ENCODE peak calls at places on chromosome 5, in six cellular contexts. P, A, L, W, O and U are unnamed samples.

GRCh38 chr5:123359454-123359853 is 63.7 kb downstream of the CEP120 start:
- DNase-seq in P (no peak), A (no peak), L (no peak), W (no peak), O (no peak), U (no peak)

GRCh38 chr5:13866792-13867191 is 77.7 kb downstream of the DNAH5 start:
- DNase-seq in P (no peak), A (no peak), L (no peak), W (no peak), O (no peak), U (no peak)

GRCh38 chr5:107968998-107969397 is 298.3 kb upstream of the EFNA5 start:
- DNase-seq in P (no peak), A (no peak), L (no peak), W (no peak), O (no peak), U (no peak)

GRCh38 chr5:65933295-65933694 is 6.9 kb downstream of the ERBIN start:
- DNase-seq in P (no peak), A (no peak), L (no peak), W (no peak), O (no peak), U (no peak)

GRCh38 chr5:40518511-40518917 is 161.2 kb upstream of the PTGER4 start:
- DNase-seq in P (no peak), A (no peak), L (no peak), W (no peak), O (no peak), U (no peak)

GRCh38 chr5:169641253-169641652 is 4.2 kb downstream of the DOCK2 start:
- DNase-seq in P (no peak), A (no peak), L (no peak), W (no peak), O (no peak), U (no peak)

GRCh38 chr5:54194326-54194725 is 116.0 kb downstream of the ARL15 start:
- DNase-seq in P (no peak), A (no peak), L (no peak), W (no peak), O (no peak), U (no peak)

GRCh38 chr5:151703227-151703626 is 16.5 kb upstream of the SPARC start:
- DNase-seq in P (no peak), A (no peak), L (no peak), W (no peak), O (no peak), U (no peak)

GRCh38 chr5:159883522-159883950 is 32.7 kb upstream of the ADRA1B start:
- DNase-seq in P (no peak), A (no peak), L (no peak), W (no peak), O (no peak), U (no peak)

GRCh38 chr5:15320896-15321295 is 179.1 kb upstream of the FBXL7 start:
- DNase-seq in P (no peak), A (no peak), L (no peak), W (no peak), O (no peak), U (no peak)

GRCh38 chr5:8329773-8330172 is 460.8 kb downstream of the MTRR start:
- DNase-seq in P (no peak), A (no peak), L (no peak), W (no peak), O (no peak), U (no peak)

GRCh38 chr5:80255752-80256479 is at the start of gene SERINC5:
- DNase-seq in P (peak; percentile 85), A (peak; percentile 84), L (peak; percentile 85), W (peak; percentile 72), O (peak; percentile 80), U (peak; percentile 89)

GRCh38 chr5:150931368-150931965 is 26.7 kb upstream of the ZNF300 start:
- DNase-seq in P (no peak), A (no peak), L (no peak), W (no peak), O (no peak), U (no peak)

GRCh38 chr5:65778126-65778525 is 56.1 kb downstream of the NLN start:
- DNase-seq in P (no peak), A (no peak), L (no peak), W (no peak), O (no peak), U (no peak)

GRCh38 chr5:55599148-55600050 is 64.6 kb upstream of the PLPP1 start:
- DNase-seq in P (no peak), A (no peak), L (no peak), W (no peak), O (no peak), U (no peak)

GRCh38 chr5:1565737-1566734 is 42.3 kb upstream of the LPCAT1 start:
- DNase-seq in P (no peak), A (no peak), L (no peak), W (no peak), O (no peak), U (no peak)

GRCh38 chr5:160040471-160040835 is 31.5 kb downstream of the TTC1 start:
- DNase-seq in P (no peak), A (no peak), L (no peak), W (no peak), O (no peak), U (no peak)

GRCh38 chr5:57219386-57219785 is 45.5 kb downstream of the GPBP1 start:
- DNase-seq in P (no peak), A (no peak), L (no peak), W (no peak), O (no peak), U (no peak)

GRCh38 chr5:54298947-54299346 is 11.4 kb downstream of the ARL15 start:
- DNase-seq in P (no peak), A (no peak), L (no peak), W (no peak), O (no peak), U (no peak)

DNA sequence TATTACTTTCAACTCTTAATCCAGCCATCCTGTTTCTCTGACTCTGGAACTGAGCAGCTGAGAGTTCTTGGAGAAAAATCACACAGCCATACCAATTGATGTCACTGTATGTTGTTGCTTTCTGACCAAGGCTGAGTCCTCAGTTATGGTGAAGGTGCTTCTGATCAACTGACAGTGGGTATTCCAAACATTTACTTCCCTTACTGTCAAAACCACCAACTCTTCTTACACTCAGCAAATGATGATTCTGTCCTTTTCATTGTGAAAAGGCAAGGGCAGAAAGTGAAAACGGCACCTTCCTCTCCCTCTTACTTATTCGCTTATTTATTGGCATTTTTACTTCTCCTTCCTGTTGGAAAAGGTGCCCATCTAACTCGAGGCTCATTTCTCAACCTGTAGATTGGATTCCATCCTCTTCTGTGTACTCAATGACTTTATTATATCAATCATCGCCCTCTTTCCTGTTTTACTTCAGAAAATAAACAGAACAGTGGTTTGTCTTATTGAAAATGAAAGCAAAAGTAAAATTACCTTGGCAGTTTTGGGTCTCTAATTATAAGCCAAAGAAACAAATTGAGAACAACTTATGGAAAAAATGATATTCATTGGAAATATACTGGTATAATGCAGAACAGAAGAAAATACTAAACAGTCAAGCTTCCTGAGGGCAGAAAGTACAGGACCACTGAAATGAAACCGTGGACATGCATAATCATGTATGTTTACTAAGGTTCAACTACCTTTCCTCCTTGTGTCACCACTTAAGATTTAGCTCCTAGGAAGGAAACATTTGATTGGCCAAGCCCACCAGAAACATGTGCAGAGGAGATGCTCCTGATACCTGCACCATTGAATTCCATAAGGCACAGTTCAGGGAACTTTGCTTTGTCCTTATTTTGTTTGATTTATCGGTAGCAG is 104.5 kb upstream of the CHD1 start:
- DNase-seq in P (peak; percentile 29), A (no peak), L (no peak), W (no peak), O (no peak), U (no peak)
- H3K4me3 ChIP-seq in P (peak overlapping the region; percentile 57), A (peak overlapping the region; percentile 88), L (peak overlapping the region; percentile 5), W (peak overlapping the region; percentile 29), O (peak overlapping the region; percentile 1), U (peak overlapping the region; percentile 3)

GRCh38 chr5:119327018-119327417 is 28.8 kb upstream of the TNFAIP8 start:
- DNase-seq in P (no peak), A (no peak), L (no peak), W (no peak), O (no peak), U (peak; percentile 20)
- H3K27ac ChIP-seq in P (peak overlapping the region; percentile 34), A (peak overlapping the region; percentile 85), L (no peak overlapping the region), W (no peak overlapping the region), O (no peak overlapping the region), U (no peak overlapping the region)

DNA sequence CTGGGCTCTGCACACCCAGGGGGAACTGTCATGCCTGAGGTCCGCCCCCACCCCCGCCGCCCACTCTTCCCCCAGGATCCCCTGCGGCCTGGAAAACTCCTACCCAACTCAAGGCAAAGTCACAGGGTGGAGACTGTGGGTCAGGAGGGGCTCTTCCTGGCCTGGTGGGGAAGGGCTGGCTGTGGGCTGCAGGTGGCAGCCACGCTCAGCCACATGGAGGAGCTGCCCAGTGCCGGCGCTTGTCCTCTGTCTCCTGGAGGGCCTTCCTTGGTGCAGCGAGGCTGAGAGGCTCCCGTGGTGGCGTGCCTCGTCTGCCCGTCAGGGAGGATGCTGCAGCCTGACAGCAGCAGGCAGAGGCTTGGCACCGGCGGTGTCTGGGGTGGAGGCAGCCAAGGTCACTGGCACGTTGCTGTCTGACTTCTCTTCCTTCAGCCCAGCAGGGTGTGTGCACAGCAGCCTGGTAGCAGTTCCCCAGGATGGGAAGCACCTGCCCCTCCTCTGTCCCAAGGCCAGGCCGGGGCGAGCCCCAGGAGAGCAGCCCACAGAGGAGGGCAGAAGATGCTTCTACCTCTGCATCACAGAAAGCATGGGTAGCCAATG is 78.1 kb downstream of the ADAMTS2 start:
- DNase-seq in P (no peak), A (no peak), L (peak; percentile 34), W (no peak), O (no peak), U (peak; percentile 7)
- H3K4me3 ChIP-seq in P (no peak overlapping the region), A (no peak overlapping the region), L (no peak overlapping the region), W (no peak overlapping the region), O (no peak overlapping the region), U (no peak overlapping the region)

GRCh38 chr5:133993563-133993962 is 11.2 kb downstream of the VDAC1 start:
- DNase-seq in P (no peak), A (no peak), L (no peak), W (no peak), O (no peak), U (no peak)

GRCh38 chr5:133991171-133991910 is 13.4 kb downstream of the VDAC1 start:
- DNase-seq in P (no peak), A (no peak), L (no peak), W (no peak), O (no peak), U (no peak)

GRCh38 chr5:133993152-133993548 is 11.6 kb downstream of the VDAC1 start:
- DNase-seq in P (no peak), A (no peak), L (no peak), W (no peak), O (no peak), U (no peak)

GRCh38 chr5:133992429-133993151 is 12.2 kb downstream of the VDAC1 start:
- DNase-seq in P (no peak), A (no peak), L (no peak), W (no peak), O (no peak), U (no peak)

GRCh38 chr5:133990396-133990795 is 14.4 kb downstream of the VDAC1 start:
- DNase-seq in P (no peak), A (no peak), L (no peak), W (no peak), O (no peak), U (no peak)
- H3K27ac ChIP-seq in P (no peak overlapping the region), A (no peak overlapping the region), L (no peak overlapping the region), W (no peak overlapping the region), O (no peak overlapping the region), U (no peak overlapping the region)

GRCh38 chr5:81393430-81393782 is 528 bp downstream of the ACOT12 start:
- DNase-seq in P (no peak), A (no peak), L (no peak), W (no peak), O (no peak), U (no peak)
- H3K4me3 ChIP-seq in P (no peak overlapping the region), A (no peak overlapping the region), L (no peak overlapping the region), W (no peak overlapping the region), O (no peak overlapping the region), U (peak overlapping the region; percentile 27)

GRCh38 chr5:11560915-11561697 is 343.1 kb downstream of the CTNND2 start:
- DNase-seq in P (no peak), A (no peak), L (no peak), W (no peak), O (no peak), U (no peak)
- H3K27ac ChIP-seq in P (no peak overlapping the region), A (no peak overlapping the region), L (no peak overlapping the region), W (no peak overlapping the region), O (no peak overlapping the region), U (no peak overlapping the region)